ENCODE peak calls at places on chromosomes 1 and 21, in nine cellular contexts. B, S, M, R, H, F, G, E and U are unnamed samples.
A peak's percentile ranks its signal among the peaks of the same experiment; 100 is the strongest.

GRCh38 chr21:34796518-34797201 is 127.9 kb downstream of the CLIC6 start:
- DNase-seq in E (no peak), G (no peak), M (no peak), F (no peak), B (no peak), H (no peak), R (no peak), S (no peak), U (no peak)

GRCh38 chr1:83090195-83090594 is 908.7 kb downstream of the TTLL7 start:
- DNase-seq in H (no peak), S (no peak), M (no peak), G (no peak), E (no peak), R (no peak), B (no peak), F (no peak), U (no peak)

GRCh38 chr1:94707321-94708298 is 112.5 kb upstream of the SLC44A3 start:
- DNase-seq in H (peak; percentile 28), S (peak; percentile 76), E (no peak), G (no peak), B (no peak), M (no peak), F (no peak), R (no peak), U (no peak)

GRCh38 chr1:58779837-58780585 is 3.8 kb downstream of the JUN start:
- DNase-seq in F (peak; percentile 31), S (peak; percentile 33), G (peak; percentile 29), B (peak; percentile 77), E (peak; percentile 31), H (peak; percentile 27), R (peak; percentile 72), M (no peak), U (no peak)

GRCh38 chr1:239929317-239929716 is 162.4 kb upstream of the FMN2 start:
- DNase-seq in E (no peak), G (no peak), M (no peak), F (no peak), S (no peak), H (no peak), B (no peak), R (no peak), U (no peak)

GRCh38 chr1:94988356-94988755 is 61.4 kb upstream of the CNN3 start:
- DNase-seq in B (no peak), E (no peak), F (no peak), H (no peak), S (no peak), M (no peak), G (no peak), R (no peak), U (no peak)

GRCh38 chr1:93061895-93062792 is 16.9 kb upstream of the MTF2 start:
- DNase-seq in F (no peak), R (no peak), E (peak; percentile 25), H (no peak), G (no peak), S (no peak), M (peak; percentile 66), B (peak; percentile 32), U (no peak)

GRCh38 chr1:244302889-244303609 is 148.7 kb downstream of the ADSS2 start:
- DNase-seq in R (no peak), M (peak; percentile 97), G (no peak), H (no peak), S (no peak), E (peak; percentile 55), B (peak; percentile 89), F (no peak), U (peak; percentile 70)

GRCh38 chr1:17011439-17012307 is at the start of gene ATP13A2:
- DNase-seq in S (peak; percentile 68), H (peak; percentile 79), R (peak; percentile 85), M (peak; percentile 94), G (peak; percentile 68), E (peak; percentile 88), F (peak; percentile 48), B (peak; percentile 71), U (no peak)

GRCh38 chr1:59434336-59434735 is 137.4 kb downstream of the FGGY start:
- DNase-seq in H (no peak), E (no peak), G (no peak), F (no peak), B (no peak), R (no peak), M (no peak), S (no peak), U (no peak)

GRCh38 chr1:184160942-184161698 is 109.6 kb downstream of the TSEN15 start:
- DNase-seq in R (no peak), E (no peak), F (no peak), S (peak; percentile 36), B (no peak), M (no peak), H (no peak), G (peak; percentile 29), U (no peak)

GRCh38 chr1:98700228-98700627 is 38.7 kb downstream of the SNX7 start:
- DNase-seq in H (no peak), G (no peak), B (no peak), R (no peak), M (no peak), F (no peak), S (no peak), E (no peak), U (no peak)

GRCh38 chr1:48036693-48037386 is 39.7 kb upstream of the TRABD2B start:
- DNase-seq in F (no peak), G (no peak), S (no peak), R (no peak), E (no peak), B (no peak), M (no peak), H (no peak), U (no peak)

GRCh38 chr1:246681822-246682221 is 42.4 kb upstream of the SCCPDH start:
- DNase-seq in M (no peak), B (no peak), E (no peak), S (peak; percentile 33), H (peak; percentile 74), R (no peak), F (no peak), G (no peak), U (no peak)

GRCh38 chr1:31376374-31377134 is 3.7 kb upstream of the FABP3 start:
- DNase-seq in F (no peak), G (no peak), H (no peak), B (peak; percentile 39), R (peak; percentile 53), M (peak; percentile 29), E (no peak), S (no peak), U (peak; percentile 94)

GRCh38 chr1:28506907-28507246 is 1.0 kb downstream of the RCC1 start:
- DNase-seq in S (no peak), M (no peak), E (no peak), B (no peak), R (no peak), H (no peak), F (no peak), G (no peak), U (no peak)
- TF ChIP-seq POLR2A in S (no peak), M (no peak), E (no peak), B (no peak), R (no peak), H (no peak), F (no peak), G (no peak), U (no peak)

DNA sequence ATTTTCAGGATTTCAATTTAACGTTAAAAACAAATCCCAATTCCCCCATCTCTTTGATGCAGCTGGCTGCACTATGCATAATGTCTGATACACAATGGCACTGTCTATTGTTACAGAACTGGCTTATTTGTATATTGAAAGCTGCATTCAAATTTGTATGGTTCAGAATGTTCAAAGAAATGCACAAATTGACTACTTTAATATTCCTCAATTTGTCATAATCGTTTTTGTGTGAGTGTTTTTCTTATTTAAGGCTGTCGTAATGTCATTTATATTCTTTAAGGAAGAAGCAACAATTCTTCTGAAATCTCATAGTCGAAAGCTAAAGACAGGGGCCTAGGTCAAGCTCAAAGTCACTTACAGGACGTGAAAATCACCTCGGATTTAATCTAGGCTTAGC is 341.4 kb upstream of the ZRANB2 start:
- DNase-seq in M (no peak), F (no peak), H (no peak), R (no peak), S (no peak), B (no peak), E (no peak), G (no peak), U (no peak)
- TF ChIP-seq POLR2A in M (no peak), F (no peak), H (no peak), R (no peak), S (no peak), B (no peak), E (no peak), G (no peak), U (no peak)

DNA sequence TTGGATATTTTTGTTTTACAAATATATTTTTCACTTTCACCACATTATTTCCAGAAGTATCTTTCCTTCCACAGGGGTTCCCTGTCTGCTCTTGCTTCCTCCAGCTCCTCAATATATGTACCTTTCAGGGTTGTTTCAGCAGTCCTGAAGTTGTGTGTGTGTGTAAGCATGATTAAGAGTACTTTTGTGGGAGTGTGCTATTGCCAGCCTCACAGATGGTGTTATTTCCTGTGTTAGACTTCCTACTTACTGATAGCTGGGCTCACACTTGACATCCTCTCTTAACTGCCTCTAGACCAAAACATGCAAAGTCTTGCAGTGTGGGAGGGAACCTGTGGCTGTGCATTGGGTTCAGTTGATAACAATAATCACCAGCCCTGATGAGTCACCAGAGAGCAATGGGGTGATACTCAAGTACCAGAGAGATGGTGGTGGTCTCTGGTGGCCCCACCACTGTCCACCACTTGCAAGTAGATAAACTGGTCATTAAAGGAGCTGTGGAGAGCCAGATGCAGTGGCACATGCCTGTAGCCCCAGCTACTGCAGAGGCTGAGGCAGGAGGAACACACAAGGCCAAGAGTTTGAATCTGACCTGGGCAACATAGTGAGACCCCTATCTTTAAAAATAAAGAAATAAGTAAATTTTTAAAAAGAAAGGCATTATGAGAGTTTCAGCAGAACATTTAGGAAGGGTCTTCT is 126.7 kb downstream of the NR5A2 start:
- DNase-seq in S (no peak), R (no peak), E (no peak), F (no peak), M (peak; percentile 94), H (no peak), B (no peak), G (no peak), U (peak; percentile 9)
- TF ChIP-seq POLR2A in S (no peak), R (no peak), E (no peak), F (no peak), M (no peak), H (no peak), B (no peak), G (no peak), U (no peak)

DNA sequence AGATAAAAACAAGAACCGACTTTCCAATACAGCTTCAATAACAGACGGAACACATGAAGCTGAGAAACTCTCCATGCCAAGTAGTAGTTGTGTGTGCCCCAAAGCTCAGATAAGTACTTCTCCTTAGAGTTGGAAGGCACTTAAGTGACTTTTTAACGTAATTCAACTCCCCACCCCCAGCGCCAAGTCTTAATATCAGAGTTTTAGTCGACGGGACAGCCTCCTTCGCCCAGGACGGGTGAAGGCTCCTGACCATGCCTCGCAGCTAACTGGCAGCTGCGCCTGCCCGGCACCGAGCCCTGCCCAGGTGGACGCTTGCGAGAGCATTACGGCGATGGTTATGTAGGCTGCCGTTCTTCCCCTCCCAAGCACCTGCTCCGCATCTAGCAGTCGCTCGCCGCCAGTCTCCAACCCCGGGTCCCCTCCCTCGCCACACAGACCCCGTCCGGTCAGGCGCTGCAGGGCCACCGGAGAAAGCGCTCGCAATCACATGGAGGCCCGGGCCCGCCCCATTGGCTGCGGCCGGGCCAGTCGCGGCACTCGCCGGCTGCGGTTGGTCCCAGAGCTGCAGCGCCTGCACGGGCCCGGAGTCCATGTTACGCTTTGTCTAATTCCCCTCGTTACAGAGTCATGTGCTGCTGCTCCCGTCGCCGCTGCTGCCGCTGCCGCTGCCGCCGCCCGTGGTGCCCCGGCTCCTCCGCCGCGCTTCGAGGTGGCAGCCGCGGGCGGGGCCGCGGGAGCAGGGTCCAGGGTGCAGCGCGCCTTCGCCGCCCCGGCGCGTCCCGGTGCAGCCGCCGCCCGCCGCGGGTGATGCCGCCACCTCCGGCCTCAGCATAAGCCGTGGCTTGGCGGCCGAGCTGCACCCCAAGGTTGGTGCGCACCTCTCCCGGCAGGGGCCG is at the start of gene LRRC8D:
- DNase-seq in B (peak; percentile 74), M (peak; percentile 85), H (peak; percentile 88), F (peak; percentile 69), S (peak; percentile 66), R (peak; percentile 90), G (peak; percentile 89), E (peak; percentile 88), U (peak; percentile 76)
- TF ChIP-seq POLR2A in B (peak; percentile 27), M (peak; percentile 62), H (peak; percentile 8), F (no peak), S (peak; percentile 45), R (no peak), G (peak; percentile 80), E (peak; percentile 77), U (no peak)